ENCODE peak calls at places on chromosome 14, in ten cellular contexts. R is lung; N is osteocyte; M is dorsolateral prefrontal cortex; G is activated CD8-positive, alpha-beta T cell treated with anti-CD3 and anti-CD28 coated beads for 36 hours; Z is Calu3; Q is HFF-Myc; A is PC-9; X is A549; F is A673. Y is an unnamed sample.

GRCh38 chr14:54354096-54354495 is 42.7 kb upstream of the CDKN3 start:
- DNase-seq in F (no peak), A (no peak), N (peak), Z (peak), Q (no peak), R (peak), M (no peak), X (no peak), G (no peak), Y (no peak)

GRCh38 chr14:104321151-104322130 is 183.1 kb downstream of the KIF26A start:
- DNase-seq in F (no peak), X (no peak), N (peak), Z (no peak), M (no peak), Q (no peak), A (no peak), R (no peak), G (no peak), Y (no peak)

GRCh38 chr14:52333108-52333507 is 19.0 kb downstream of the PTGER2 start:
- DNase-seq in F (no peak), Z (no peak), A (no peak), M (no peak), G (no peak), N (no peak), Q (no peak), R (no peak), X (no peak), Y (no peak)

GRCh38 chr14:28773917-28774691 is 7.5 kb downstream of the FOXG1 start:
- DNase-seq in G (no peak), Q (no peak), M (peak), A (no peak), F (peak), N (no peak), Z (no peak), X (peak), R (no peak), Y (no peak)

GRCh38 chr14:95294834-95295599 is 24.7 kb downstream of the CLMN start:
- DNase-seq in N (no peak), A (peak), Q (no peak), Z (peak), X (peak), G (no peak), M (no peak), F (peak), R (no peak), Y (peak)

GRCh38 chr14:92516966-92517350 is 3.4 kb downstream of the RIN3 start:
- DNase-seq in G (peak), M (no peak), Q (no peak), F (no peak), R (no peak), X (no peak), Z (no peak), N (no peak), A (no peak), Y (no peak)

GRCh38 chr14:72434856-72435255 is 459.0 kb downstream of the DPF3 start:
- DNase-seq in Q (no peak), Z (no peak), N (no peak), M (no peak), A (no peak), R (no peak), F (no peak), X (no peak), G (no peak), Y (no peak)

GRCh38 chr14:49250109-49250508 is 336.1 kb downstream of the RPS29 start:
- DNase-seq in F (no peak), A (no peak), N (no peak), Z (no peak), G (no peak), Q (no peak), R (no peak), M (no peak), X (no peak), Y (no peak)

GRCh38 chr14:22428681-22429315 is 160.2 kb downstream of the DAD1 start:
- DNase-seq in G (no peak), Q (no peak), N (no peak), A (no peak), M (no peak), X (no peak), R (no peak), Z (no peak), F (peak), Y (no peak)

GRCh38 chr14:61394542-61394941 is 73.2 kb downstream of the PRKCH start:
- DNase-seq in A (no peak), Z (no peak), R (no peak), Q (no peak), M (no peak), G (no peak), N (no peak), X (no peak), F (no peak), Y (no peak)

GRCh38 chr14:42642787-42643186 is 1036.1 kb downstream of the LRFN5 start:
- DNase-seq in A (no peak), N (no peak), G (no peak), M (no peak), Q (no peak), F (no peak), Z (no peak), R (no peak), X (no peak), Y (no peak)

GRCh38 chr14:65628664-65629063 is 216.1 kb downstream of the FUT8 start:
- DNase-seq in F (no peak), Z (no peak), A (no peak), M (no peak), N (no peak), Q (no peak), X (no peak), R (no peak), G (no peak), Y (no peak)

GRCh38 chr14:94173471-94173884 is 644 bp upstream of the PPP4R4 start:
- DNase-seq in M (peak), Q (no peak), A (no peak), G (peak), F (peak), X (no peak), R (no peak), Z (peak), N (no peak), Y (no peak)

GRCh38 chr14:71942904-71943694 is 10.9 kb downstream of the RGS6 start:
- DNase-seq in Z (no peak), X (no peak), G (no peak), A (no peak), M (no peak), F (no peak), R (no peak), N (no peak), Q (no peak), Y (no peak)

GRCh38 chr14:93142854-93143652 is 27.3 kb upstream of the ITPK1 start:
- DNase-seq in M (no peak), Z (no peak), Q (no peak), X (no peak), N (no peak), F (no peak), A (no peak), R (no peak), G (no peak), Y (no peak)

GRCh38 chr14:65230287-65230728 is 128.0 kb upstream of the MAX start:
- DNase-seq in R (peak), X (peak), Q (no peak), G (peak), M (peak), F (peak), Z (peak), A (peak), N (no peak), Y (no peak)

GRCh38 chr14:29821665-29822429 is 105.8 kb downstream of the PRKD1 start:
- DNase-seq in M (no peak), R (no peak), F (peak), Q (no peak), Z (no peak), X (no peak), N (no peak), G (no peak), A (no peak), Y (no peak)

GRCh38 chr14:38721822-38722431 is 381.1 kb downstream of the SEC23A start:
- DNase-seq in N (no peak), X (peak), A (no peak), Q (peak), M (peak), Z (peak), F (peak), G (peak), R (peak), Y (peak)

GRCh38 chr14:55245657-55246268 is 25.5 kb upstream of the FBXO34 start:
- DNase-seq in Q (no peak), Z (peak), M (no peak), X (peak), A (no peak), G (peak), F (peak), N (no peak), R (no peak), Y (no peak)

GRCh38 chr14:51458563-51458955 is 193.2 kb upstream of the FRMD6 start:
- DNase-seq in R (no peak), N (no peak), X (no peak), F (no peak), G (no peak), Z (no peak), A (no peak), Q (peak), M (no peak), Y (peak)

GRCh38 chr14:43729149-43729548 is 777.9 kb downstream of the FSCB start:
- DNase-seq in F (peak), X (no peak), Z (no peak), M (no peak), Q (no peak), R (no peak), N (no peak), G (no peak), A (no peak), Y (no peak)

GRCh38 chr14:92903359-92903758 is 19.6 kb upstream of the CHGA start:
- DNase-seq in G (peak), X (no peak), Q (no peak), N (no peak), M (no peak), A (no peak), F (no peak), Z (no peak), R (no peak), Y (no peak)

GRCh38 chr14:22836301-22837058 is at the start of gene MMP14:
- DNase-seq in F (peak), G (no peak), R (peak), Z (no peak), X (no peak), N (peak), Q (no peak), A (no peak), M (no peak), Y (peak)

GRCh38 chr14:29896354-29896768 is 31.3 kb downstream of the PRKD1 start:
- DNase-seq in M (no peak), A (no peak), G (no peak), Q (no peak), N (no peak), R (no peak), X (peak), Z (no peak), F (no peak), Y (no peak)

GRCh38 chr14:24876996-24877395 is 173.0 kb downstream of the STXBP6 start:
- DNase-seq in R (no peak), Q (no peak), G (no peak), N (no peak), Z (no peak), M (no peak), X (no peak), F (no peak), A (no peak), Y (no peak)

GRCh38 chr14:53187921-53188463 is 34.9 kb upstream of the DDHD1 start:
- DNase-seq in N (no peak), R (no peak), A (no peak), F (no peak), M (no peak), Z (no peak), G (no peak), X (no peak), Q (no peak), Y (no peak)

GRCh38 chr14:67787673-67788072 is 28.7 kb downstream of the ZFYVE26 start:
- DNase-seq in R (no peak), A (no peak), G (no peak), X (no peak), Z (no peak), Q (no peak), N (no peak), F (no peak), M (no peak), Y (no peak)

GRCh38 chr14:50527970-50528369 is 4.4 kb downstream of the MAP4K5 start:
- DNase-seq in Z (no peak), G (no peak), X (no peak), M (no peak), R (no peak), F (peak), N (no peak), A (no peak), Q (no peak), Y (no peak)

GRCh38 chr14:42222924-42223471 is 616.3 kb downstream of the LRFN5 start:
- DNase-seq in R (no peak), A (no peak), F (peak), X (peak), G (no peak), Z (no peak), N (no peak), M (no peak), Q (peak), Y (peak)

GRCh38 chr14:74065746-74066575 is 18.3 kb downstream of the ALDH6A1 start:
- DNase-seq in F (no peak), Z (no peak), M (no peak), Q (no peak), X (no peak), R (no peak), G (no peak), A (peak), N (no peak), Y (no peak)

GRCh38 chr14:69056389-69056788 is 77.3 kb upstream of the ACTN1 start:
- DNase-seq in N (no peak), R (no peak), G (peak), A (no peak), M (no peak), Z (no peak), F (peak), Q (no peak), X (no peak), Y (peak)

GRCh38 chr14:69055125-69055524 is 76.0 kb upstream of the ACTN1 start:
- DNase-seq in R (no peak), A (peak), N (no peak), Z (no peak), F (no peak), Q (no peak), G (no peak), M (no peak), X (no peak), Y (peak)

GRCh38 chr14:69064596-69064995 is 85.5 kb upstream of the ACTN1 start:
- DNase-seq in R (no peak), Z (no peak), A (no peak), F (no peak), N (no peak), M (no peak), G (no peak), Q (no peak), X (no peak), Y (no peak)

GRCh38 chr14:69055973-69056372 is 76.9 kb upstream of the ACTN1 start:
- DNase-seq in Z (no peak), R (no peak), X (no peak), F (no peak), A (no peak), G (no peak), N (no peak), Q (no peak), M (no peak), Y (no peak)

DNA sequence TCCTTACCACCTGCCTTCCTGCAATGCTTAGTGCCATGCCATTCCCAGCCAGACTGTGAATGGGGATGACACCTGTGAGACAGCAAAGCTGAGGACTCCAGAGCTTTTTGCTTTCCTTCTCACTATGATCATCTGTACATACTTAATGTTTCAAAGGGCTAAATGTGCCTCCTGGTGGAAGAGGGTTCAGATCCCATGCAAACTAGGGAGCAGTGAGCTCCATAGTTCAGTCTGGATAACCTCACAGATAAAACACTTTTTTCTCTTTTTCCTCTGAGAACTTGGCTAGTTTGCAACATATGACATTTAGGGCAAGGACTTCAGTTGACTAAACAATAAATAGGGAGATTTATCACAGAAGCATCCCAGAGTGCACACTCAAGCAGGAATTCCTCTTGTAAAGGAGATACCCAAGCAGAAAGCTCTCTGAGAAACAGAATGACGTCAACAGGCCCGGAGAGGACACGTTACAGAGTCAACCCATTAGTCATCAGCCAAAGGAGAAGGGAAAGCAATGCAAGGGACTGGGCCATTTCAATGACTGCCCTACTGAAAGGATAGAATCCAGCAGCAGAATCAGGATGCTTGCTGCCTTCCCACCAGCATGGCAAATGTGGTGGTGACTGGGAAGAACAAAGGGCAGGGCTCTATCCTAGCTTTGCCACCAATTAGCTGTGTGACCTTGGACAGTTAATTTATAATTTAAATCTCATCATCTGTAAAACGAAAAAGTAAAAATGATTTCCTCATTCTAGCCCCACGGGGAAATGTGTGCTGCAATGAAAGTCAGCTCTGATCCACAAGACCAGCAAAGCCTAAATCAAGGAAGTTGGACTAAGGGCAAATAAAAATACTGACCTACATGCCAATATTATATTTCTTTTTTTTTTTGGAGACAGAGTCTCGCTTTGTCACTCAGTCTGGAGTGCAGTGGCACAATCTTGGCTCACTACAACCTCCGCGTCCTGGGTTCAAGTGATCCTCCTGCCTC is 80.9 kb upstream of the ACTN1 start:
- DNase-seq in Q (peak), X (peak), N (no peak), Z (no peak), G (no peak), A (no peak), R (peak), M (no peak), F (no peak), Y (peak)
- TF ChIP-seq CTCF in Q (no peak), X (no peak), N (no peak), Z (no peak), G (no peak), A (no peak), R (no peak), M (no peak), F (no peak), Y (no peak)

GRCh38 chr14:100140452-100141132 is 18.9 kb downstream of the DEGS2 start:
- DNase-seq in G (no peak), A (no peak), M (no peak), N (no peak), F (no peak), Z (no peak), X (peak), R (peak), Q (no peak), Y (no peak)
- TF ChIP-seq CTCF in G (no peak), A (no peak), M (no peak), N (no peak), F (no peak), Z (no peak), X (no peak), R (peak), Q (no peak), Y (no peak)

GRCh38 chr14:59882957-59883356 is 12.4 kb upstream of the RTN1 start:
- DNase-seq in G (no peak), M (no peak), A (no peak), Q (no peak), F (peak), X (no peak), Z (no peak), R (no peak), N (no peak), Y (no peak)
- TF ChIP-seq CTCF in G (peak), M (no peak), A (peak), Q (peak), F (peak), X (no peak), Z (peak), R (no peak), N (peak), Y (peak)

GRCh38 chr14:100307215-100308111 is 1.2 kb upstream of the SLC25A29 start:
- DNase-seq in R (no peak), Z (peak), A (no peak), X (no peak), M (no peak), Q (no peak), G (no peak), N (no peak), F (no peak), Y (no peak)

GRCh38 chr14:100309028-100309718 is 2.9 kb upstream of the SLC25A29 start:
- DNase-seq in R (no peak), N (no peak), A (no peak), F (no peak), Z (no peak), Q (no peak), X (no peak), G (no peak), M (no peak), Y (no peak)

GRCh38 chr14:100306506-100307214 is 416 bp upstream of the SLC25A29 start:
- DNase-seq in Z (peak), Q (no peak), F (peak), N (peak), X (peak), A (no peak), R (peak), G (peak), M (peak), Y (peak)

GRCh38 chr14:100306256-100306505 is at the start of gene SLC25A29:
- DNase-seq in M (no peak), Z (no peak), G (no peak), R (no peak), A (no peak), N (no peak), Q (no peak), X (no peak), F (no peak), Y (no peak)

DNA sequence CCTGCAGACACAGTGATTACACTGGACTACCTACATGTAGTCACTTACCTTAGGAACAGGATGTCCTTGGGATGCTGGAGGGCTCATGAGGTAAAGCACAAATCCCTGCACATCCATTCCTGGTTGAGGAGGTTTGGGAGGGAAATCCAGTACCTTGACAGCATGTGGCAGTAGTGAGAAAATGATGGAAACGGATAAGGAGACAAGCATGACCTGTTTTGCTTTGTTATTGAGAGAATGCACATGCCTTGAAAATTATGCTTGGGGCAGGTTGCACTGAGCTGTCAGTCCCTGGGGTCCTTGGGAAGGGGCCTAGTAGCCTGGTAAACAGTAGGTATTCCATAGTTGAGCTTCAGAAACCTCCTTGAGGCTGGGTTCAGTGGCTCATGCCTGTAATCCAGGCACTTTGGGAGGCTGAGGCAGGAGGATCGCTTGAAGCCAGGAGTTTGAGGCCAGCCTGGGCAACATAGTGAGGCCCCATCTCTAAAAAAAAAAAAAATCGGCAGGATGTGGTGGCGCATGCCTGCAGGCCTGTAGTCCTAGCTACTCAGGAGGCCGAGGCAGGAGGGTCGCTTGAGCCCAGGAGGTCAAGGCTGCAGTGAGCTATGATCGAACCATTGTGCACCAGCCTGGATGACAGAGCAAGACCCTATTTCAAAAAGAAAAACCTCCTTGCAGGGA is 2.0 kb upstream of the SLC25A29 start:
- DNase-seq in Q (no peak), R (no peak), X (peak), N (no peak), M (no peak), F (no peak), Z (no peak), G (no peak), A (no peak), Y (no peak)
- TF ChIP-seq CTCF in Q (no peak), R (no peak), X (no peak), N (no peak), M (no peak), F (no peak), Z (no peak), G (no peak), A (no peak), Y (no peak)

GRCh38 chr14:105322791-105323556 is 8.4 kb downstream of the PACS2 start:
- DNase-seq in M (no peak), Q (no peak), A (no peak), G (no peak), Z (no peak), R (no peak), X (no peak), N (no peak), F (no peak), Y (no peak)
- TF ChIP-seq CTCF in M (no peak), Q (no peak), A (no peak), G (no peak), Z (no peak), R (no peak), X (no peak), N (no peak), F (no peak), Y (no peak)

GRCh38 chr14:21395450-21395849 is 11.6 kb upstream of the SUPT16H start:
- DNase-seq in A (no peak), N (no peak), M (no peak), X (no peak), F (no peak), Q (no peak), Z (no peak), G (no peak), R (no peak), Y (no peak)
- TF ChIP-seq CTCF in A (peak), N (peak), M (no peak), X (peak), F (no peak), Q (no peak), Z (no peak), G (no peak), R (no peak), Y (no peak)

GRCh38 chr14:77190977-77191376 is 9.4 kb downstream of the TMEM63C start:
- DNase-seq in X (no peak), M (no peak), Q (no peak), Z (no peak), F (no peak), N (no peak), G (no peak), R (no peak), A (no peak), Y (no peak)
- TF ChIP-seq CTCF in X (no peak), M (no peak), Q (no peak), Z (no peak), F (no peak), N (no peak), G (no peak), R (no peak), A (no peak), Y (no peak)